ENCODE peak calls at places on chromosomes 4 and X, in seven cellular contexts. C is mesenchymal stem cell, M is neuronal stem cell, S is H9, N is IMR-90, G is H1, Y is trophoblast cell. L is an unnamed sample.

GRCh38 chr4:14856076-14856926 is 146.0 kb upstream of the CPEB2 start:
- DNase-seq in C (peak; percentile 100), M (no peak), S (no peak), N (peak; percentile 100), G (peak; percentile 27), Y (peak; percentile 59), L (peak; percentile 80)

GRCh38 chr4:153511104-153511503 is 44.9 kb downstream of the TMEM131L start:
- DNase-seq in C (no peak), M (no peak), S (no peak), N (no peak), G (no peak), Y (no peak), L (no peak)

GRCh38 chr4:60780874-60781273 is 419.3 kb upstream of the ADGRL3 start:
- DNase-seq in C (no peak), M (no peak), S (no peak), N (peak; percentile 50), G (no peak), Y (peak; percentile 32), L (no peak)

GRCh38 chr4:26273308-26273980 is 47.4 kb upstream of the RBPJ start:
- DNase-seq in C (no peak), M (no peak), S (peak; percentile 59), N (no peak), G (no peak), Y (no peak), L (peak; percentile 43)

GRCh38 chr4:5883916-5884315 is 9.0 kb downstream of the CRMP1 start:
- DNase-seq in C (peak; percentile 19), M (no peak), S (no peak), N (no peak), G (no peak), Y (no peak), L (no peak)

GRCh38 chrX:121254336-121254735 is 206.9 kb downstream of the GLUD2 start:
- DNase-seq in C (no peak), M (no peak), S (peak; percentile 36), N (no peak), G (no peak), Y (no peak), L (peak; percentile 47)

GRCh38 chr4:28267166-28267565 is 1406.5 kb downstream of the STIM2 start:
- DNase-seq in C (no peak), M (no peak), S (no peak), N (peak; percentile 44), G (no peak), Y (no peak), L (no peak)

GRCh38 chr4:88514557-88515511 is 8.7 kb downstream of the PYURF start:
- DNase-seq in C (no peak), M (no peak), S (no peak), N (no peak), G (no peak), Y (no peak), L (no peak)

GRCh38 chrX:129115104-129115503 is 408.2 kb downstream of the SMARCA1 start:
- DNase-seq in C (peak; percentile 18), M (no peak), S (peak; percentile 66), N (peak; percentile 8), G (no peak), Y (peak; percentile 1), L (peak; percentile 76)

GRCh38 chr4:169899295-169899694 is 126.9 kb downstream of the MFAP3L start:
- DNase-seq in C (no peak), M (no peak), S (no peak), N (no peak), G (no peak), Y (no peak), L (peak; percentile 62)

GRCh38 chr4:145937021-145937861 is 1.4 kb downstream of the ZNF827 start:
- DNase-seq in C (peak; percentile 77), M (peak; percentile 33), S (peak; percentile 56), N (peak; percentile 57), G (no peak), Y (peak; percentile 24), L (peak; percentile 83)

GRCh38 chr4:147829401-147830101 is 97.7 kb downstream of the ARHGAP10 start:
- DNase-seq in C (peak; percentile 70), M (no peak), S (no peak), N (peak; percentile 59), G (no peak), Y (no peak), L (no peak)

GRCh38 chrX:71536285-71536684 is 3.4 kb downstream of the OGT start:
- DNase-seq in C (no peak), M (no peak), S (no peak), N (no peak), G (no peak), Y (no peak), L (no peak)

GRCh38 chrX:156005144-156005543 is 7.6 kb downstream of the IL9R start:
- DNase-seq in C (no peak), M (no peak), S (no peak), N (no peak), G (no peak), Y (no peak), L (no peak)

DNA sequence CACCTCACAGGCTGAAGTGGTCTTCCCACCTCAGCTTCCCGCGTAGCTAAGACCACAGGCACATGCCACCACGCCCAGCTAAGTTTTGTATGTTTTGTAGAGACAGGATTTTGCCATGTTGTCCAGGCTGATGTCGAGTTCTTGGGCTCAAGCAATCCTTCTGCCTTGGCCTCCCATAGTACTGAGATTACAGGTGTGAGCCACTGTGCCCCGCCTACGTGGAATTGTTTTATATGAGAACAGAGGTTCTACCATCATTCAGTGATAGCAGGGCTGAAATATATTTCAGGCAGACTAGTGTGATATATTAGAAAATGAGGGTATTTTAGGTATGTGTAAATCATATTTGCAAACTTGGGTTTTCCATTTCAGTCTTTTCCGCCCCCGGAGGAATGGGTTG is 19.8 kb downstream of the NSD2 start:
- DNase-seq in C (no peak), M (no peak), S (no peak), N (no peak), G (no peak), Y (no peak), L (no peak)
- H2BK120ac ChIP-seq in C (no peak overlapping the region), M (no peak overlapping the region), S (no peak overlapping the region), N (peak overlapping the region; percentile 37), G (no peak overlapping the region), Y (no peak overlapping the region), L (no peak overlapping the region)

GRCh38 chr4:3651267-3651846 is 114.8 kb upstream of the ADRA2C start:
- DNase-seq in C (no peak), M (no peak), S (no peak), N (no peak), G (no peak), Y (no peak), L (no peak)
- H2BK120ac ChIP-seq in C (no peak overlapping the region), M (no peak overlapping the region), S (no peak overlapping the region), N (no peak overlapping the region), G (no peak overlapping the region), Y (no peak overlapping the region), L (no peak overlapping the region)

DNA sequence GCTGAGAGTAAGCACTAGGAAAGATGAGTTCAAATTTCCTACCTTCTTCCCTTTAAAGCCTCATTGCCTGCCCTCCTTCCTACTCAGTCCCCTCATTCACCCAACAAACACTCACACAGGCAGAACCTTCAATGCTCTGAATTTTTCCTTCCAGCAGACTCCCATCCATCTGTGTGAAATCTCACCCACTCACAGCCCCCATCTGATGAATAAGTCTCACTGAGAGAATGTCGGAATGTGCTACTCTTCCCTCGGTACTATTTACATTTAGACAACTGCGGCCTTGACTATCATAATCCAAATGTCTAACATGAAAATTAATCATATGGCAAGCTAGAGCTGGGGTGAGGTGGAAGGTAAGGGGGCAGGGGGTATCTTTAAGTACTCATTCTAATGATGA is 19.4 kb downstream of the CLDN2 start:
- DNase-seq in C (no peak), M (no peak), S (no peak), N (no peak), G (no peak), Y (no peak), L (no peak)
- H2BK120ac ChIP-seq in C (no peak overlapping the region), M (no peak overlapping the region), S (no peak overlapping the region), N (no peak overlapping the region), G (no peak overlapping the region), Y (no peak overlapping the region), L (no peak overlapping the region)

GRCh38 chrX:38028300-38028699 is 21.9 kb downstream of the SYTL5 start:
- DNase-seq in C (no peak), M (no peak), S (no peak), N (no peak), G (no peak), Y (no peak), L (no peak)
- H2BK120ac ChIP-seq in C (no peak overlapping the region), M (no peak overlapping the region), S (no peak overlapping the region), N (no peak overlapping the region), G (no peak overlapping the region), Y (no peak overlapping the region), L (no peak overlapping the region)